ENCODE peak calls at places on chromosome 12, in nine cellular contexts. W, U, B, Z, S, A, R, M and G are unnamed samples.
A peak's percentile ranks its signal among the peaks of the same experiment; 100 is the strongest.

GRCh38 chr12:93254911-93255310 is 122.8 kb upstream of the NUDT4 start:
- DNase-seq in W (no peak), U (no peak), B (no peak), Z (no peak), S (no peak), A (no peak), R (no peak), M (no peak), G (no peak)

GRCh38 chr12:2691001-2691339 is 103.8 kb upstream of the FKBP4 start:
- DNase-seq in W (peak; percentile 27), U (peak; percentile 48), B (peak; percentile 85), Z (peak; percentile 30), S (peak; percentile 24), A (peak; percentile 30), R (peak; percentile 14), M (no peak), G (no peak)

GRCh38 chr12:27539191-27539631 is 15.2 kb downstream of the PPFIBP1 start:
- DNase-seq in W (no peak), U (no peak), B (peak; percentile 35), Z (no peak), S (no peak), A (peak; percentile 75), R (no peak), M (no peak), G (no peak)

GRCh38 chr12:65926119-65927004 is 102.1 kb downstream of the HMGA2 start:
- DNase-seq in W (no peak), U (no peak), B (peak; percentile 65), Z (no peak), S (no peak), A (no peak), R (no peak), M (no peak), G (no peak)

GRCh38 chr12:100674009-100674888 is 100.8 kb downstream of the GAS2L3 start:
- DNase-seq in W (no peak), U (no peak), B (no peak), Z (peak; percentile 17), S (no peak), A (no peak), R (no peak), M (no peak), G (no peak)

GRCh38 chr12:119920064-119920463 is 42.9 kb upstream of the CIT start:
- DNase-seq in W (no peak), U (no peak), B (no peak), Z (no peak), S (no peak), A (no peak), R (no peak), M (no peak), G (no peak)

GRCh38 chr12:130017571-130018449 is 114.0 kb upstream of the TMEM132D start:
- DNase-seq in W (no peak), U (no peak), B (peak; percentile 43), Z (no peak), S (no peak), A (peak; percentile 15), R (no peak), M (no peak), G (no peak)

GRCh38 chr12:10726945-10727344 is 3.8 kb upstream of the YBX3 start:
- DNase-seq in W (no peak), U (no peak), B (no peak), Z (no peak), S (no peak), A (no peak), R (no peak), M (no peak), G (no peak)

GRCh38 chr12:49231881-49232650 is 32.8 kb upstream of the TUBA1C start:
- DNase-seq in W (no peak), U (no peak), B (peak; percentile 49), Z (peak; percentile 37), S (no peak), A (peak; percentile 10), R (no peak), M (no peak), G (peak; percentile 73)

GRCh38 chr12:79877246-79877645 is 57.7 kb downstream of the PPP1R12A start:
- DNase-seq in W (no peak), U (no peak), B (no peak), Z (no peak), S (no peak), A (no peak), R (no peak), M (no peak), G (no peak)

GRCh38 chr12:69655616-69656336 is 43.3 kb downstream of the BEST3 start:
- DNase-seq in W (no peak), U (no peak), B (peak; percentile 33), Z (peak; percentile 47), S (no peak), A (peak; percentile 95), R (peak; percentile 39), M (peak; percentile 56), G (no peak)

GRCh38 chr12:27843714-27844245 is 63.7 kb upstream of the MANSC4 start:
- DNase-seq in W (no peak), U (no peak), B (peak; percentile 19), Z (no peak), S (no peak), A (peak; percentile 86), R (no peak), M (no peak), G (no peak)

GRCh38 chr12:124377981-124378509 is 83.2 kb downstream of the RFLNA start:
- DNase-seq in W (no peak), U (no peak), B (no peak), Z (no peak), S (no peak), A (no peak), R (no peak), M (no peak), G (no peak)

GRCh38 chr12:95838125-95838524 is 20.6 kb upstream of the SNRPF start:
- DNase-seq in W (peak; percentile 65), U (no peak), B (peak; percentile 5), Z (no peak), S (no peak), A (peak; percentile 94), R (peak; percentile 90), M (no peak), G (no peak)

GRCh38 chr12:56188786-56189335 is 422 bp downstream of the SMARCC2 start:
- DNase-seq in W (no peak), U (no peak), B (peak; percentile 83), Z (peak; percentile 71), S (no peak), A (no peak), R (no peak), M (no peak), G (no peak)

GRCh38 chr12:6828671-6829531 is 694 bp downstream of the P3H3 start:
- DNase-seq in W (no peak), U (peak; percentile 30), B (peak; percentile 85), Z (peak; percentile 72), S (no peak), A (peak; percentile 78), R (peak; percentile 47), M (no peak), G (no peak)

GRCh38 chr12:58104443-58104842 is 163.1 kb downstream of the ATP23 start:
- DNase-seq in W (no peak), U (no peak), B (no peak), Z (no peak), S (no peak), A (no peak), R (no peak), M (no peak), G (no peak)

GRCh38 chr12:54439521-54440255 is 20.6 kb upstream of the ITGA5 start:
- DNase-seq in W (no peak), U (no peak), B (peak; percentile 79), Z (peak; percentile 78), S (no peak), A (peak; percentile 72), R (peak; percentile 69), M (peak; percentile 60), G (peak; percentile 58)

GRCh38 chr12:76764856-76765255 is 941 bp downstream of the ZDHHC17 start:
- DNase-seq in W (no peak), U (no peak), B (no peak), Z (peak; percentile 19), S (no peak), A (peak; percentile 43), R (no peak), M (no peak), G (no peak)

GRCh38 chr12:82517027-82517426 is 158.7 kb downstream of the METTL25 start:
- DNase-seq in W (no peak), U (no peak), B (no peak), Z (no peak), S (no peak), A (peak; percentile 29), R (peak; percentile 52), M (no peak), G (peak; percentile 12)

GRCh38 chr12:67772276-67773169 is 124.0 kb downstream of the DYRK2 start:
- DNase-seq in W (no peak), U (no peak), B (peak; percentile 93), Z (peak; percentile 97), S (no peak), A (peak; percentile 74), R (peak; percentile 12), M (peak; percentile 43), G (peak; percentile 97)

GRCh38 chr12:31970199-31970598 is 11.0 kb downstream of the RESF1 start:
- DNase-seq in W (no peak), U (no peak), B (no peak), Z (no peak), S (no peak), A (no peak), R (peak; percentile 56), M (no peak), G (no peak)

GRCh38 chr12:66683073-66683472 is 4.2 kb upstream of the GRIP1 start:
- DNase-seq in W (no peak), U (no peak), B (no peak), Z (no peak), S (no peak), A (no peak), R (no peak), M (no peak), G (no peak)

GRCh38 chr12:75921687-75922289 is 109.8 kb downstream of the PHLDA1 start:
- DNase-seq in W (no peak), U (no peak), B (no peak), Z (no peak), S (no peak), A (no peak), R (no peak), M (no peak), G (no peak)